ENCODE peak calls at places on chromosome 19, in six cellular contexts. X, E, N, P, L and D are unnamed samples. For H3K27me3, the result is how much of the 10 kb centered on the place peaks cover.

GRCh38 chr19:52590728-52591127 is 20.6 kb downstream of the ZNF701 start:
- DNase-seq in N (no peak), L (no peak), X (no peak), E (no peak), P (no peak), D (no peak)

GRCh38 chr19:50570997-50571396 is 2.8 kb upstream of the LRRC4B start:
- DNase-seq in X (no peak), P (no peak), N (no peak), L (no peak), E (no peak), D (no peak)

GRCh38 chr19:16327911-16328823 is 3.5 kb downstream of the KLF2 start:
- DNase-seq in N (no peak), P (peak), E (no peak), L (no peak), X (peak), D (peak)

GRCh38 chr19:40420766-40421467 is 4.9 kb downstream of the SERTAD1 start:
- DNase-seq in X (peak), P (peak), N (no peak), E (peak), L (no peak), D (peak)

GRCh38 chr19:15587663-15588062 is 27.4 kb upstream of the CYP4F8 start:
- DNase-seq in N (no peak), X (no peak), E (no peak), P (no peak), L (no peak), D (no peak)

GRCh38 chr19:51931921-51932320 is 4.6 kb downstream of the ZNF613 start:
- DNase-seq in L (no peak), N (no peak), P (no peak), X (no peak), E (no peak), D (no peak)

GRCh38 chr19:10478476-10478875 is 24.7 kb downstream of the KEAP1 start:
- DNase-seq in N (no peak), L (no peak), E (no peak), X (no peak), P (no peak), D (no peak)

GRCh38 chr19:19444694-19445155 is 39.2 kb downstream of the GATAD2A start:
- DNase-seq in L (no peak), N (no peak), P (no peak), X (no peak), E (no peak), D (no peak)

GRCh38 chr19:55676889-55677505 is 2.0 kb downstream of the EPN1 start:
- DNase-seq in L (no peak), X (no peak), P (no peak), N (no peak), E (no peak), D (no peak)

GRCh38 chr19:35451278-35452096 is 3.4 kb downstream of the FFAR2 start:
- DNase-seq in E (no peak), X (no peak), L (peak), N (no peak), P (no peak), D (no peak)

GRCh38 chr19:18431351-18432197 is 6.4 kb downstream of the ISYNA1 start:
- DNase-seq in L (no peak), N (no peak), E (no peak), P (no peak), X (no peak), D (no peak)

GRCh38 chr19:49554701-49555181 is 25.6 kb downstream of the NOSIP start:
- DNase-seq in P (no peak), X (no peak), N (no peak), L (no peak), E (no peak), D (no peak)

GRCh38 chr19:31064486-31064885 is 284.8 kb downstream of the TSHZ3 start:
- DNase-seq in P (no peak), E (no peak), N (no peak), L (no peak), X (no peak), D (no peak)

GRCh38 chr19:46955813-46956371 is 63.7 kb upstream of the NPAS1 start:
- DNase-seq in X (no peak), N (no peak), L (no peak), P (no peak), E (no peak), D (no peak)

GRCh38 chr19:1057185-1057857 is 9.6 kb upstream of the ARHGAP45 start:
- DNase-seq in E (no peak), N (no peak), L (no peak), P (no peak), X (no peak), D (no peak)

GRCh38 chr19:40519352-40520322 is 52.8 kb downstream of the SPTBN4 start:
- DNase-seq in X (no peak), L (no peak), E (peak), N (no peak), P (no peak), D (no peak)

GRCh38 chr19:19997656-19998268 is 41.5 kb downstream of the ZNF682 start:
- DNase-seq in E (peak), X (no peak), N (no peak), L (no peak), P (no peak), D (no peak)

GRCh38 chr19:18780081-18780480 is 11.0 kb downstream of the COMP start:
- DNase-seq in P (no peak), L (no peak), X (no peak), E (no peak), N (no peak), D (no peak)

GRCh38 chr19:43765109-43765876 is 10.5 kb upstream of the SMG9 start:
- DNase-seq in L (peak), E (no peak), X (no peak), P (peak), N (no peak), D (peak)

GRCh38 chr19:11058246-11059030 is 30.8 kb upstream of the LDLR start:
- DNase-seq in N (no peak), L (no peak), P (no peak), X (no peak), E (no peak), D (no peak)

GRCh38 chr19:20787766-20788165 is 11.7 kb downstream of the ZNF66 start:
- DNase-seq in L (peak), E (no peak), P (no peak), X (no peak), N (no peak), D (no peak)

GRCh38 chr19:19004144-19004543 is 29.2 kb downstream of the SUGP2 start:
- DNase-seq in P (no peak), N (no peak), L (no peak), X (no peak), E (no peak), D (no peak)

GRCh38 chr19:46824887-46825730 is 25.5 kb downstream of the AP2S1 start:
- DNase-seq in N (no peak), X (no peak), P (no peak), E (no peak), L (no peak), D (no peak)

GRCh38 chr19:16139752-16140151 is 3.7 kb upstream of the HSH2D start:
- DNase-seq in N (no peak), X (no peak), E (no peak), P (no peak), L (peak), D (no peak)

GRCh38 chr19:17346109-17346671 is 8.8 kb downstream of the GTPBP3 start:
- DNase-seq in E (peak), P (peak), L (peak), N (no peak), X (no peak), D (peak)

GRCh38 chr19:43501661-43502418 is 2.7 kb downstream of the PHLDB3 start:
- DNase-seq in X (no peak), L (no peak), N (no peak), P (no peak), E (peak), D (no peak)

GRCh38 chr19:40245506-40246128 is 19.1 kb upstream of the CCNP start:
- DNase-seq in E (no peak), P (no peak), X (no peak), N (no peak), L (no peak), D (no peak)

GRCh38 chr19:18648971-18649310 is 12.1 kb downstream of the KLHL26 start:
- DNase-seq in L (no peak), X (no peak), E (no peak), P (peak), N (no peak), D (no peak)

GRCh38 chr19:33434090-33434885 is 60.8 kb downstream of the CEBPG start:
- DNase-seq in P (no peak), X (no peak), L (no peak), E (no peak), N (no peak), D (no peak)

DNA sequence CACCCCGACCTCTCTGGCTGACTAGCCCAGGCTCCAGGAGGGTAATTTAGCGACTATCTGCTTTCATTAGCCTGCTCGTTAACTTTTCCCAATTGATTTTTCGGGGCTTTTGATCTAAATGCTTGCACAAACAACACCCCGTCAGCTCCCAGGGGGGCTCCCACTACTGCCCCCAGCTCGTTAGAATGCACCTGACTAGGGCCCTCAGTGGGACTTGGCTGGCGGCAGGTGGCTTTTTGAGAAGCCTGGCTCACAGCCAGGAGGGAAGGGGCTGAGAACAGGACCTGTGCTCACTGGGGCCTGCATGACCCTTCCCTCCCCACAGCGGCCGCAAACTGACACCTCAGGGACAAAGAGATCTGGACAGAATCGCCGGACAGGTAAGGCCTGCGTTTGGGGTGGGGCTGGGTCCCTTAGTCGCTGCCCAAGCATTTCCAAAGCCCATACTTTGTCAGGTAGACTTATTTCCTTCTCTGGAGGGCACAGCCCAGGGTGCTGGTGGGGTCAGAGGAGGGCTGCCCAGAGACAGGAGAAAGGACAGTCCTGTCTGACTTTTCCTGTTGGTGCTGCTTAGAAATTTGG is 7.6 kb upstream of the CD79A start:
- DNase-seq in P (no peak), L (no peak), N (no peak), X (no peak), E (no peak), D (no peak)
- H3K27me3 ChIP-seq in P (under half), L (under half), N (under half), X (under half), E (under half), D (under half)

GRCh38 chr19:13132471-13133166 is 14.6 kb downstream of the NACC1 start:
- DNase-seq in P (no peak), N (no peak), L (no peak), E (no peak), X (no peak), D (no peak)
- H3K27ac ChIP-seq in P (no peak), N (no peak), L (no peak), E (no peak), X (no peak), D (no peak)

DNA sequence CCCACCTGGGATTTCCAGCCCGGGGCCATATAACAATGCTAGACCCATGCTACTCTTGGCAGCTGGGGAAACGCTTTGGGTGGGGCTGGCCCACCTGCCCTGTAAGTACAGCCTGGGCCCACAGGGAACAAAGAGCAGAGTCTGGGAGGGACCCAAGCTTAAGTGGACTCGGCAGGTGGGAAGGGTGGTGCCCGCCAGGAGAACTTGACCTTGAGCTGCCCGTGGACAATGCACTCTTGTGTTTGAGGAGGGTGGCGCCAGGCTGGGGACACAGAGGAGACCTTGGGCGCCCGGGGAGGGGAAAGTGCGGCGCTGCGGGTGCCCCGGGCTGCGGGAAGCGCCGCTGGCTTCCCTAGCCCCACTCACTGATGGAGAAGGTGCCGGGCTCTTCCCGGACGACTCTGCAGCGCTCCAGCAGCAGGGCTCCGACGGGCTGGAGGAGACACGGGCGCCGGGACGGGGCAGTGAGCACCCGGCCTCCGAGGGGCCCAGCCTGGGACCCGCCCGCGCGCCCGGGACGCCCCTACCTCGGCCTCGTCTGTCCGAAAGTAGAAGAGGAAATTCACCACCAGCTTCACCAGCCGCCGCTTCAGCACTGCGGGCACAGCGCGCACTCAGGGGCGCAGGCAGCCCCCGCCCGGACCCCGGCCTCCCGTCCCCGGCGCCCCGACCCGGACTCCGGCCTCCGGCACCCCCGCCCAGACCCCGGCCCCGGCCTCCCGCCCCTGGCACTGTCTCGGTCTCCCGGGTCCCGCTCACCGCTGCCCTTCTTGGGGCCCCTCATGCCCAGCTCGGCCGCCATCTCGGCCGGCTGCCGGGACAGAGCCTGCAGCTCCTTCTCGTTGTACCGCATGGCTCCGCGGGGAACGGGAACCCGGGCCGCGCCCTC is 489 bp downstream of the PLEKHJ1 start:
- DNase-seq in P (no peak), N (no peak), X (no peak), L (no peak), E (peak), D (no peak)
- TF ChIP-seq POLR2A in P (no peak), N (no peak), X (no peak), L (peak), E (no peak), D (no peak)

GRCh38 chr19:38661166-38661565 is 13.7 kb downstream of the ACTN4 start:
- DNase-seq in X (no peak), E (no peak), L (no peak), P (no peak), N (no peak), D (no peak)

GRCh38 chr19:38660724-38661123 is 13.3 kb downstream of the ACTN4 start:
- DNase-seq in P (no peak), N (no peak), E (no peak), X (no peak), L (no peak), D (no peak)

GRCh38 chr19:38663156-38663651 is 15.8 kb downstream of the ACTN4 start:
- DNase-seq in E (no peak), X (no peak), P (no peak), L (no peak), N (no peak), D (no peak)

GRCh38 chr19:38662508-38663155 is 15.2 kb downstream of the ACTN4 start:
- DNase-seq in L (no peak), E (no peak), X (no peak), P (no peak), N (no peak), D (no peak)

GRCh38 chr19:38661996-38662395 is 14.5 kb downstream of the ACTN4 start:
- DNase-seq in X (no peak), L (no peak), P (no peak), E (no peak), N (no peak), D (no peak)
- H3K27me3 ChIP-seq in X (under half), L (under half), P (under half), E (under half), N (under half), D (under half)

GRCh38 chr19:54426291-54426918 is 11.1 kb downstream of the TTYH1 start:
- DNase-seq in L (no peak), N (no peak), E (no peak), P (no peak), X (no peak), D (no peak)

GRCh38 chr19:54424660-54425381 is 9.6 kb downstream of the TTYH1 start:
- DNase-seq in L (no peak), N (no peak), X (no peak), E (no peak), P (no peak), D (no peak)

GRCh38 chr19:54422136-54422535 is 6.9 kb downstream of the TTYH1 start:
- DNase-seq in L (no peak), P (no peak), X (no peak), N (no peak), E (peak), D (no peak)

GRCh38 chr19:54425382-54425723 is 10.1 kb downstream of the TTYH1 start:
- DNase-seq in L (no peak), P (no peak), E (no peak), X (no peak), N (no peak), D (no peak)

GRCh38 chr19:54424201-54424600 is 8.9 kb downstream of the TTYH1 start:
- DNase-seq in X (no peak), P (no peak), L (no peak), E (no peak), N (no peak), D (no peak)
- H3K27ac ChIP-seq in X (no peak), P (no peak), L (no peak), E (no peak), N (no peak), D (no peak)

DNA sequence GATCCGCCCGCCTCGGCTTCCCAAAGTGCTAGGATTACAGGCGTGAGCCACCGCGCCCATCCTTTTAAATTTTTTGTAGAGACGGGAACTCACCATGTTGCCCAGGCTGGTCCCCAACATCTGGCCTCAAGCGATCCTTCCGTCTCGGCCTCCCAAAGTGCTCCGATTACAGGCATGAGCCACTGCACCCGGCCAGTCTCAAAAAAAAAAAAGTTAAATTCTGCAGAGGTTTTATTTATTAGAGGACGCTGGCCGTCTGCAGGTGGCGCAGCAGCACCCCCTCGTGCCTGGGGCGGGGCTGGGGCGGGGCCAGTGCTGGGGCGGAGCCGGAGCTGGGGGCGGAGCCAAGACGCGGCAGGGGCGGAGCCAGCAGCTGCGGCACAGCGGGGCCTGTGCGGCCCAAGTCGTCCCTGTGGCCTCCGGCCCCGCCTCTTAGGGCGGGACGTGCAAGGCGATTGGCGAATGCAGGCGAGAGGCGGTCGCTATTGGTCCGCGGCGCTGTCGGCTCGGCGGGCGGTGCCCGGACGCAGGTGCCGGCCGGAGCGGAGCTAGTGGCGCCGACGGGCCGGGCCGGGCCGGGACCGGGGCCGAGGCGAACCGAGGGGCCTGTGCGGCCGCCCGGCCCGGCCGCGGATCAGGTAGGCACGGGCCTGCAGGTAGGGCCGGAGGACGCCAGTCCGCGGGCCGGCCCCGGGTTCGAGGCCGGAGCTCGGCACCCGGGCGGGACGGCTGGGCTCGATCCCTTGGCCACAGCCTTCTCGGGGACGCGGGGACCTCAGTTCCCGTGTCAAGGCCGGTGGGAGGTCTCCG is at the start of gene MARCHF2:
- DNase-seq in N (peak), X (peak), E (peak), P (peak), L (peak), D (peak)
- TF ChIP-seq POLR2A in N (peak), X (no peak), E (no peak), P (no peak), L (peak), D (peak)

GRCh38 chr19:29475469-29475868 is 50.3 kb upstream of the VSTM2B start:
- DNase-seq in E (no peak), N (no peak), P (no peak), L (no peak), X (peak), D (no peak)
- H3K27me3 ChIP-seq in E (under half), N (under half), P (under half), L (under half), X (under half), D (under half)

GRCh38 chr19:4042731-4043082 is 24.0 kb downstream of the ZBTB7A start:
- DNase-seq in N (no peak), E (no peak), P (no peak), X (no peak), L (no peak), D (no peak)
- H3K27ac ChIP-seq in N (peak), E (no peak), P (no peak), X (peak), L (no peak), D (peak)